ENCODE peak calls at places on chromosomes 12 and 14, in eight cellular contexts. One of them, this sample, is unnamed.

GRCh38 chr14:81565441-81566290 is 32.0 kb upstream of the SEL1L start:
- DNase-seq in HCT116: peak; percentile 8
- DNase-seq in body of pancreas: peak; percentile 72
- DNase-seq in IMR-90: no peak
- DNase-seq in iPS DF 6.9: no peak
- DNase-seq in endodermal cell: peak; percentile 71
- DNase-seq in cardiac muscle cell: peak; percentile 50
- DNase-seq in small intestine: peak; percentile 35
- DNase-seq in this sample: peak; percentile 22

GRCh38 chr12:122306407-122306806 is 40.1 kb upstream of the VPS33A start:
- DNase-seq in HCT116: no peak
- DNase-seq in body of pancreas: no peak
- DNase-seq in IMR-90: no peak
- DNase-seq in iPS DF 6.9: peak; percentile 18
- DNase-seq in endodermal cell: peak; percentile 83
- DNase-seq in cardiac muscle cell: no peak
- DNase-seq in small intestine: no peak
- DNase-seq in this sample: no peak

GRCh38 chr12:16670456-16671050 is 64.6 kb upstream of the LMO3 start:
- DNase-seq in HCT116: no peak
- DNase-seq in body of pancreas: no peak
- DNase-seq in IMR-90: peak; percentile 0
- DNase-seq in iPS DF 6.9: no peak
- DNase-seq in endodermal cell: no peak
- DNase-seq in cardiac muscle cell: no peak
- DNase-seq in small intestine: no peak
- DNase-seq in this sample: no peak

GRCh38 chr14:100828448-100828834 is 2.5 kb downstream of the MEG3 start:
- DNase-seq in HCT116: no peak
- DNase-seq in body of pancreas: no peak
- DNase-seq in IMR-90: no peak
- DNase-seq in iPS DF 6.9: no peak
- DNase-seq in endodermal cell: no peak
- DNase-seq in cardiac muscle cell: no peak
- DNase-seq in small intestine: no peak
- DNase-seq in this sample: peak; percentile 88

GRCh38 chr12:93016752-93017350 is 87.8 kb upstream of the EEA1 start:
- DNase-seq in HCT116: no peak
- DNase-seq in body of pancreas: no peak
- DNase-seq in IMR-90: no peak
- DNase-seq in iPS DF 6.9: no peak
- DNase-seq in endodermal cell: no peak
- DNase-seq in cardiac muscle cell: no peak
- DNase-seq in small intestine: no peak
- DNase-seq in this sample: no peak

GRCh38 chr14:100653409-100653808 is 66.2 kb upstream of the BEGAIN start:
- DNase-seq in HCT116: no peak
- DNase-seq in body of pancreas: no peak
- DNase-seq in IMR-90: no peak
- DNase-seq in iPS DF 6.9: no peak
- DNase-seq in endodermal cell: peak; percentile 80
- DNase-seq in cardiac muscle cell: no peak
- DNase-seq in small intestine: no peak
- DNase-seq in this sample: peak; percentile 86

GRCh38 chr14:51240804-51241380 is 845 bp downstream of the TMX1 start:
- DNase-seq in HCT116: no peak
- DNase-seq in body of pancreas: no peak
- DNase-seq in IMR-90: no peak
- DNase-seq in iPS DF 6.9: no peak
- DNase-seq in endodermal cell: no peak
- DNase-seq in cardiac muscle cell: no peak
- DNase-seq in small intestine: no peak
- DNase-seq in this sample: no peak

GRCh38 chr12:53495903-53496751 is 3.1 kb downstream of the MAP3K12 start:
- DNase-seq in HCT116: no peak
- DNase-seq in body of pancreas: peak; percentile 31
- DNase-seq in IMR-90: peak; percentile 85
- DNase-seq in iPS DF 6.9: no peak
- DNase-seq in endodermal cell: peak; percentile 90
- DNase-seq in cardiac muscle cell: peak; percentile 85
- DNase-seq in small intestine: peak; percentile 40
- DNase-seq in this sample: peak; percentile 78

DNA sequence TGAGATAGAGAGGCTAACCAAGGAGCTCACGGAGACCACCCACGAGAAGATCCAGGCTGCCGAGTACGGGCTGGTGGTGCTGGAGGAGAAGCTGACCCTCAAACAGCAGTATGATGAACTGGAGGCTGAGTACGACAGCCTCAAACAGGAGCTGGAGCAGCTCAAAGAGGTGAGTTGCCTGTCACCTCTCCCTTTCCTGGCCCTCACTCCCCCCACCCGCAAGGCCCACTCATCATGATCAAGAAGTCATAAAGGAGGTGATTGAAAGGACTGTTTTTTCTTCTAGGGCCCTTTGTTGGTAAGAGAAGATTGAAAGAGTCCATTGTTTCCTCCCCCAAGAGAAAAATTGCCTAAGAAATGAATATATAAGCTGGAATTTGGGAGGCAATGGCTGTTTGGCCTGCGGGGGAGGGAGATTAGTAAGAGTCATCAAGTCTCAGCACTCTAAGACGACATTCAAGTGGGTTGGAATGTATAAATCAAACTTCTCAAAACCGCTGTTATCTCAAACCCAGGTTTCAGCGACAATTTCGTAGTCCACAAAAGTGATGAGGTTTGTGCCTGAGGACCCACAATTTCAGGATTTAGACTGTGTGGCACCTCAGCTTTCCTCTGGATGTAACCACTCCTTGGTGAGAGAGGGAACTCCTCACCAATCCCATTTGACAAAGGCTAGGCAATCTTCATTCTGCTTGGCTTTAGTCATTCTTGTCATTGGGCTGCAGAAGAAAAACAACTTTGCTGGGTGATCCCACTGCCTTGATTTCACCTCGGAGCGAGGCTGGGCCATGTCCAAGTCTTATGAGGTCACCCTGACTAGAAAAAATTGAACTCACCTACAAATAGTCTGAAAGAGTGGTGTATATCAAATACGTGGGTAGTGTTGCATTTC is 975 bp downstream of the BICD1 start:
- DNase-seq in HCT116: peak; percentile 16
- DNase-seq in body of pancreas: peak; percentile 16
- DNase-seq in IMR-90: peak; percentile 80
- DNase-seq in iPS DF 6.9: no peak
- DNase-seq in endodermal cell: peak; percentile 72
- DNase-seq in cardiac muscle cell: peak; percentile 27
- DNase-seq in small intestine: peak; percentile 9
- DNase-seq in this sample: peak; percentile 88
- H3K27ac ChIP-seq in HCT116: peak overlapping the region; percentile 87
- H3K27ac ChIP-seq in body of pancreas: peak overlapping the region; percentile 83
- H3K27ac ChIP-seq in IMR-90: peak overlapping the region; percentile 91
- H3K27ac ChIP-seq in iPS DF 6.9: no peak overlapping the region
- H3K27ac ChIP-seq in endodermal cell: peak overlapping the region; percentile 85
- H3K27ac ChIP-seq in cardiac muscle cell: peak overlapping the region; percentile 78
- H3K27ac ChIP-seq in small intestine: peak overlapping the region; percentile 50
- H3K27ac ChIP-seq in this sample: peak overlapping the region; percentile 85

DNA sequence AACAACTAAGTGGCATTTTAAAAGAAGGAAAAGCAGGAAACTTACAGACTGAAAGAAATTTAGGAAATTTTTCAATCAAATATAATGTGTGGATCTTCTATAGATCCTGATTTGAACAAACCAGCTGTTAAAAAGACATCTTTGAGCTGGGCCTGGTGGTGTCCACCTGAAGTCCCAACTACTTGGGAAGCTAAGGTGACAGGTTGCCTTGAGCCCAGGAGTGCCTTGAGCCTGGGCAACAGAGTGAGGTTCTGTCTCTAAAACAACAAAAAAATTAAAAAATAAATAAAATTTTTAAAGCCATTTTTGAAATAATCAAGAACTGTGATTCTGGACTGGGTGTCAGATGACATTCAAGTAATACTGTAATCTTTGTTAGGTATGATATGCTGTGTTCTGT is 7.0 kb downstream of the CKAP4 start:
- DNase-seq in HCT116: no peak
- DNase-seq in body of pancreas: no peak
- DNase-seq in IMR-90: no peak
- DNase-seq in iPS DF 6.9: no peak
- DNase-seq in endodermal cell: no peak
- DNase-seq in cardiac muscle cell: no peak
- DNase-seq in small intestine: no peak
- DNase-seq in this sample: no peak
- H3K4me1 ChIP-seq in HCT116: peaks cover 11% of the 10 kb centered on the region
- H3K4me1 ChIP-seq in body of pancreas: peaks cover 28% of the 10 kb centered on the region
- H3K4me1 ChIP-seq in IMR-90: peaks cover 10% of the 10 kb centered on the region
- H3K4me1 ChIP-seq in iPS DF 6.9: no peaks in the 10 kb centered on the region
- H3K4me1 ChIP-seq in endodermal cell: no peaks in the 10 kb centered on the region
- H3K4me1 ChIP-seq in cardiac muscle cell: peaks cover 23% of the 10 kb centered on the region
- H3K4me1 ChIP-seq in small intestine: no peaks in the 10 kb centered on the region
- H3K4me1 ChIP-seq in this sample: peaks cover 18% of the 10 kb centered on the region

GRCh38 chr14:55133416-55133815 is 4.4 kb downstream of the LGALS3 start:
- DNase-seq in HCT116: peak; percentile 28
- DNase-seq in body of pancreas: peak; percentile 53
- DNase-seq in IMR-90: peak; percentile 43
- DNase-seq in iPS DF 6.9: no peak
- DNase-seq in endodermal cell: no peak
- DNase-seq in cardiac muscle cell: no peak
- DNase-seq in small intestine: no peak
- DNase-seq in this sample: peak; percentile 76
- H3K27ac ChIP-seq in HCT116: no peak overlapping the region
- H3K27ac ChIP-seq in body of pancreas: no peak overlapping the region
- H3K27ac ChIP-seq in IMR-90: no peak overlapping the region
- H3K27ac ChIP-seq in iPS DF 6.9: no peak overlapping the region
- H3K27ac ChIP-seq in endodermal cell: no peak overlapping the region
- H3K27ac ChIP-seq in cardiac muscle cell: no peak overlapping the region
- H3K27ac ChIP-seq in small intestine: no peak overlapping the region
- H3K27ac ChIP-seq in this sample: peak overlapping the region; percentile 22

DNA sequence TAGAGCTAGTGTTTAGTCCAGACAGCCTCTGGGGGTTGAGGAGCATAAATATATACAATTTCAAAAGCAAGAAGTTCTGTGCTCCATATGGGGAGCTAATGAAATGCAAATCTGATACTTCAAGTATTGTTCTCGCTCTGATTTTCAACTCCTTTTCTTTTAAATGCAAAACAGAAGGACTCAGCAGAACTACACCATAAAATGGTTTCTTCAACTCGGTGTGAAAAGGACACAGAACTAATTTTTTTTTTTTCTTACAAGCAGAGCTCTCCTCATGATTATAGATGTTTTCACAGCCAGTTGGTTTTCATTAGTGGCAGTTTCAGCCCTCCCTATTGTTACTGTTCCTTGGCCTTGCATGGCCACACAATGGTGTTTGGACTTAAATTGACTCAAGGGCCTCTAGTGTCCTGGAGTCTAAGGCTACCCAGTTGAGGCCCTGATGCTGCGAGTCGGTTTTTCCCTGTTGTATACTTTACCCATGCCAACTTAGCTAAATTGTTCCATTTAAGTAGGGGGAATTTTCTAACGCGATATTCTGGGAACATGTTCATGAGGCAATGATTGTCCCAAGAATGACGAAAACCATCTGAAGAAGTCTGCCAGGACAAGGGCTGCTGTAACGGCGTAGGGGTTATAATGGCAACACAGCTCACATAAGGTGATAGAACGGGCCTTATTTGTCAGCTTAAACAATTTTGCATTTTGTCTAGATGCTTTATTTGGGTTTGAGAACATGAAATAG is 120.3 kb downstream of the GPR135 start:
- DNase-seq in HCT116: no peak
- DNase-seq in body of pancreas: no peak
- DNase-seq in IMR-90: no peak
- DNase-seq in iPS DF 6.9: no peak
- DNase-seq in endodermal cell: no peak
- DNase-seq in cardiac muscle cell: no peak
- DNase-seq in small intestine: no peak
- DNase-seq in this sample: no peak
- H3K4me1 ChIP-seq in HCT116: peaks cover 30% of the 10 kb centered on the region
- H3K4me1 ChIP-seq in body of pancreas: peaks cover 14% of the 10 kb centered on the region
- H3K4me1 ChIP-seq in IMR-90: peaks cover 6% of the 10 kb centered on the region
- H3K4me1 ChIP-seq in iPS DF 6.9: peaks cover 10% of the 10 kb centered on the region
- H3K4me1 ChIP-seq in endodermal cell: peaks cover 3% of the 10 kb centered on the region
- H3K4me1 ChIP-seq in cardiac muscle cell: peaks cover 51% of the 10 kb centered on the region
- H3K4me1 ChIP-seq in small intestine: no peaks in the 10 kb centered on the region
- H3K4me1 ChIP-seq in this sample: peaks cover 14% of the 10 kb centered on the region

GRCh38 chr12:31958601-31959000 is 614 bp upstream of the RESF1 start:
- DNase-seq in HCT116: no peak
- DNase-seq in body of pancreas: no peak
- DNase-seq in IMR-90: no peak
- DNase-seq in iPS DF 6.9: no peak
- DNase-seq in endodermal cell: no peak
- DNase-seq in cardiac muscle cell: peak; percentile 2
- DNase-seq in small intestine: no peak
- DNase-seq in this sample: peak; percentile 29
- H3K27ac ChIP-seq in HCT116: peak overlapping the region; percentile 86
- H3K27ac ChIP-seq in body of pancreas: peak overlapping the region; percentile 87
- H3K27ac ChIP-seq in IMR-90: no peak overlapping the region
- H3K27ac ChIP-seq in iPS DF 6.9: no peak overlapping the region
- H3K27ac ChIP-seq in endodermal cell: no peak overlapping the region
- H3K27ac ChIP-seq in cardiac muscle cell: no peak overlapping the region
- H3K27ac ChIP-seq in small intestine: peak overlapping the region; percentile 59
- H3K27ac ChIP-seq in this sample: peak overlapping the region; percentile 51

DNA sequence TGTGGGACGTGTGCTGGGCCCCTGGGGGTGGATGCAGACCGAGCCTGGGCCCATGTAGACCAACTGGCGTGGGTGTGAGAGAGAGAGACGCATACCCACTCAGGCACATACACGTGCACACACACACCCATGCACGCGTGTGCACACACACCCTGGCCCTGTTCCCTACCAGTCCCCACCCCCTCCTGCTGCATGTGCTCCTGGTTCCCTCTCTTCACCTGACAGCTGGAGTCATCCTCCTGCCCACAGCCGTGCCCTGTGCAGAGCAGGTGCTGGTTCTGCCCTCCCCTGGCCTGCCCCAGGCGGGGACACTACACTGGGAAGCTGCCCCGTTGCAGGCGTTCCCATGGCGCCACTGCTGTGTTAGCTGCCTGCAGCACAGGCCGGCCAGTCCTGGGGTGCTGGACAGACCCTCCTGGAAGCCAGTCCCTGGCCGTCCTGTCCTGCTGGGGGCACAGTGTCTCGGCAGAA is 18.5 kb downstream of the PACS2 start:
- DNase-seq in HCT116: no peak
- DNase-seq in body of pancreas: no peak
- DNase-seq in IMR-90: no peak
- DNase-seq in iPS DF 6.9: no peak
- DNase-seq in endodermal cell: no peak
- DNase-seq in cardiac muscle cell: no peak
- DNase-seq in small intestine: no peak
- DNase-seq in this sample: no peak
- H3K4me1 ChIP-seq in HCT116: peaks cover 20% of the 10 kb centered on the region
- H3K4me1 ChIP-seq in body of pancreas: peaks cover 56% of the 10 kb centered on the region
- H3K4me1 ChIP-seq in IMR-90: peaks cover 5% of the 10 kb centered on the region
- H3K4me1 ChIP-seq in iPS DF 6.9: peaks cover 4% of the 10 kb centered on the region
- H3K4me1 ChIP-seq in endodermal cell: peaks cover 5% of the 10 kb centered on the region
- H3K4me1 ChIP-seq in cardiac muscle cell: peaks cover 12% of the 10 kb centered on the region
- H3K4me1 ChIP-seq in small intestine: no peaks in the 10 kb centered on the region
- H3K4me1 ChIP-seq in this sample: peaks cover 9% of the 10 kb centered on the region

GRCh38 chr12:121237415-121237814 is 27.5 kb downstream of the P2RX4 start:
- DNase-seq in HCT116: no peak
- DNase-seq in body of pancreas: peak; percentile 85
- DNase-seq in IMR-90: no peak
- DNase-seq in iPS DF 6.9: no peak
- DNase-seq in endodermal cell: no peak
- DNase-seq in cardiac muscle cell: no peak
- DNase-seq in small intestine: no peak
- DNase-seq in this sample: peak; percentile 58
- H3K27ac ChIP-seq in HCT116: no peak overlapping the region
- H3K27ac ChIP-seq in body of pancreas: peak overlapping the region; percentile 58
- H3K27ac ChIP-seq in IMR-90: no peak overlapping the region
- H3K27ac ChIP-seq in iPS DF 6.9: no peak overlapping the region
- H3K27ac ChIP-seq in endodermal cell: no peak overlapping the region
- H3K27ac ChIP-seq in cardiac muscle cell: no peak overlapping the region
- H3K27ac ChIP-seq in small intestine: no peak overlapping the region
- H3K27ac ChIP-seq in this sample: no peak overlapping the region

This sample was measured in osteoblast.